ENCODE peak calls at places on chromosome 9, in six cellular contexts. One of them, this sample, is unnamed.

GRCh38 chr9:15641301-15641700 is 88.5 kb downstream of the CCDC171 start:
- DNase-seq in GM18507: no peak
- DNase-seq in endothelial cell of umbilical vein: no peak
- DNase-seq in amniotic stem cell: no peak
- DNase-seq in psoas muscle: no peak
- DNase-seq in HTR-8/SVneo: no peak
- DNase-seq in this sample: no peak

GRCh38 chr9:5392285-5392684 is 45.4 kb downstream of the PLGRKT start:
- DNase-seq in HTR-8/SVneo: no peak
- DNase-seq in psoas muscle: no peak
- DNase-seq in endothelial cell of umbilical vein: no peak
- DNase-seq in GM18507: no peak
- DNase-seq in amniotic stem cell: no peak
- DNase-seq in this sample: no peak

GRCh38 chr9:33752130-33752637 is 43.2 kb upstream of the PRSS3 start:
- DNase-seq in endothelial cell of umbilical vein: no peak
- DNase-seq in psoas muscle: no peak
- DNase-seq in HTR-8/SVneo: no peak
- DNase-seq in amniotic stem cell: no peak
- DNase-seq in GM18507: no peak
- DNase-seq in this sample: no peak

GRCh38 chr9:6805532-6805931 is 47.8 kb downstream of the KDM4C start:
- DNase-seq in HTR-8/SVneo: no peak
- DNase-seq in psoas muscle: peak
- DNase-seq in endothelial cell of umbilical vein: peak
- DNase-seq in amniotic stem cell: no peak
- DNase-seq in GM18507: no peak
- DNase-seq in this sample: no peak

GRCh38 chr9:114176601-114177295 is 21.4 kb downstream of the COL27A1 start:
- DNase-seq in amniotic stem cell: no peak
- DNase-seq in endothelial cell of umbilical vein: no peak
- DNase-seq in psoas muscle: no peak
- DNase-seq in HTR-8/SVneo: no peak
- DNase-seq in GM18507: no peak
- DNase-seq in this sample: no peak

GRCh38 chr9:128005938-128006337 is 25.1 kb upstream of the EEIG1 start:
- DNase-seq in endothelial cell of umbilical vein: peak
- DNase-seq in amniotic stem cell: no peak
- DNase-seq in GM18507: no peak
- DNase-seq in psoas muscle: peak
- DNase-seq in HTR-8/SVneo: peak
- DNase-seq in this sample: no peak

GRCh38 chr9:105694848-105695581 is 674 bp downstream of the TMEM38B start:
- DNase-seq in amniotic stem cell: peak
- DNase-seq in HTR-8/SVneo: peak
- DNase-seq in endothelial cell of umbilical vein: peak
- DNase-seq in GM18507: peak
- DNase-seq in psoas muscle: peak
- DNase-seq in this sample: no peak

GRCh38 chr9:94801685-94802084 is 75.2 kb downstream of the AOPEP start:
- DNase-seq in amniotic stem cell: no peak
- DNase-seq in GM18507: no peak
- DNase-seq in endothelial cell of umbilical vein: peak
- DNase-seq in HTR-8/SVneo: no peak
- DNase-seq in psoas muscle: no peak
- DNase-seq in this sample: no peak

GRCh38 chr9:34999576-34999975 is 10.0 kb downstream of the DNAJB5 start:
- DNase-seq in HTR-8/SVneo: no peak
- DNase-seq in psoas muscle: no peak
- DNase-seq in endothelial cell of umbilical vein: no peak
- DNase-seq in GM18507: no peak
- DNase-seq in amniotic stem cell: no peak
- DNase-seq in this sample: no peak

GRCh38 chr9:33443047-33443446 is 4.3 kb downstream of the AQP3 start:
- DNase-seq in GM18507: no peak
- DNase-seq in psoas muscle: no peak
- DNase-seq in endothelial cell of umbilical vein: peak
- DNase-seq in HTR-8/SVneo: no peak
- DNase-seq in amniotic stem cell: no peak
- DNase-seq in this sample: no peak

GRCh38 chr9:116905131-116905724 is 218.1 kb downstream of the TRIM32 start:
- DNase-seq in amniotic stem cell: no peak
- DNase-seq in HTR-8/SVneo: no peak
- DNase-seq in endothelial cell of umbilical vein: no peak
- DNase-seq in GM18507: no peak
- DNase-seq in psoas muscle: no peak
- DNase-seq in this sample: no peak

GRCh38 chr9:8329561-8330283 is 530.1 kb upstream of the DMAC1 start:
- DNase-seq in endothelial cell of umbilical vein: no peak
- DNase-seq in psoas muscle: no peak
- DNase-seq in amniotic stem cell: no peak
- DNase-seq in HTR-8/SVneo: no peak
- DNase-seq in GM18507: no peak
- DNase-seq in this sample: no peak

GRCh38 chr9:130597228-130597627 is 17.9 kb downstream of the FUBP3 start:
- DNase-seq in HTR-8/SVneo: no peak
- DNase-seq in endothelial cell of umbilical vein: no peak
- DNase-seq in psoas muscle: no peak
- DNase-seq in amniotic stem cell: no peak
- DNase-seq in GM18507: no peak
- DNase-seq in this sample: no peak

GRCh38 chr9:127519301-127520166 is 68.2 kb downstream of the LRSAM1 start:
- DNase-seq in psoas muscle: no peak
- DNase-seq in GM18507: no peak
- DNase-seq in HTR-8/SVneo: peak
- DNase-seq in endothelial cell of umbilical vein: peak
- DNase-seq in amniotic stem cell: peak
- DNase-seq in this sample: peak

GRCh38 chr9:31719262-31719661 is 665.2 kb upstream of the ACO1 start:
- DNase-seq in endothelial cell of umbilical vein: no peak
- DNase-seq in amniotic stem cell: no peak
- DNase-seq in GM18507: no peak
- DNase-seq in psoas muscle: no peak
- DNase-seq in HTR-8/SVneo: no peak
- DNase-seq in this sample: no peak

GRCh38 chr9:30075451-30076199 is 2308.8 kb upstream of the ACO1 start:
- DNase-seq in psoas muscle: no peak
- DNase-seq in endothelial cell of umbilical vein: no peak
- DNase-seq in HTR-8/SVneo: no peak
- DNase-seq in GM18507: no peak
- DNase-seq in amniotic stem cell: no peak
- DNase-seq in this sample: no peak

GRCh38 chr9:108467653-108468324 is 388.0 kb downstream of the ACTL7B start:
- DNase-seq in GM18507: no peak
- DNase-seq in psoas muscle: peak
- DNase-seq in HTR-8/SVneo: no peak
- DNase-seq in amniotic stem cell: no peak
- DNase-seq in endothelial cell of umbilical vein: no peak
- DNase-seq in this sample: no peak

GRCh38 chr9:137275203-137275936 is 2.2 kb upstream of the TOR4A start:
- DNase-seq in GM18507: no peak
- DNase-seq in psoas muscle: no peak
- DNase-seq in amniotic stem cell: no peak
- DNase-seq in HTR-8/SVneo: no peak
- DNase-seq in endothelial cell of umbilical vein: no peak
- DNase-seq in this sample: no peak

GRCh38 chr9:20980713-20981481 is 50.5 kb downstream of the HACD4 start:
- DNase-seq in HTR-8/SVneo: no peak
- DNase-seq in amniotic stem cell: peak
- DNase-seq in endothelial cell of umbilical vein: peak
- DNase-seq in GM18507: no peak
- DNase-seq in psoas muscle: no peak
- DNase-seq in this sample: peak

GRCh38 chr9:25681270-25681669 is 3.0 kb upstream of the TUSC1 start:
- DNase-seq in amniotic stem cell: peak
- DNase-seq in HTR-8/SVneo: no peak
- DNase-seq in endothelial cell of umbilical vein: no peak
- DNase-seq in psoas muscle: no peak
- DNase-seq in GM18507: no peak
- DNase-seq in this sample: no peak